ENCODE peak calls at places on chromosomes 12 and 14, in ten cellular contexts. One of them, this sample, is unnamed.

GRCh38 chr12:29561736-29562135 is 64.2 kb upstream of the OVCH1 start:
- DNase-seq in pancreas: no peak
- DNase-seq in activated CD8-positive, alpha-beta T cell treated with anti-CD3 and anti-CD28 coated beads for 36 hours: no peak
- DNase-seq in HFF-Myc: no peak
- DNase-seq in fibroblast of the aortic adventitia: no peak
- DNase-seq in AG09309: no peak
- DNase-seq in GM13976: no peak
- DNase-seq in CD8-positive, alpha-beta T cell: no peak
- DNase-seq in lung: no peak
- DNase-seq in omental fat pad: no peak
- DNase-seq in this sample: no peak

GRCh38 chr14:53871947-53872346 is 84.7 kb downstream of the BMP4 start:
- DNase-seq in lung: no peak
- DNase-seq in fibroblast of the aortic adventitia: no peak
- DNase-seq in CD8-positive, alpha-beta T cell: no peak
- DNase-seq in HFF-Myc: no peak
- DNase-seq in activated CD8-positive, alpha-beta T cell treated with anti-CD3 and anti-CD28 coated beads for 36 hours: no peak
- DNase-seq in pancreas: no peak
- DNase-seq in omental fat pad: no peak
- DNase-seq in GM13976: no peak
- DNase-seq in AG09309: no peak
- DNase-seq in this sample: no peak

GRCh38 chr12:50862316-50862715 is 19.6 kb downstream of the TMPRSS12 start:
- DNase-seq in fibroblast of the aortic adventitia: peak
- DNase-seq in pancreas: no peak
- DNase-seq in lung: no peak
- DNase-seq in CD8-positive, alpha-beta T cell: no peak
- DNase-seq in AG09309: peak
- DNase-seq in GM13976: no peak
- DNase-seq in omental fat pad: no peak
- DNase-seq in HFF-Myc: peak
- DNase-seq in activated CD8-positive, alpha-beta T cell treated with anti-CD3 and anti-CD28 coated beads for 36 hours: no peak
- DNase-seq in this sample: no peak

GRCh38 chr12:47206450-47206830 is 126.7 kb upstream of the AMIGO2 start:
- DNase-seq in CD8-positive, alpha-beta T cell: no peak
- DNase-seq in HFF-Myc: no peak
- DNase-seq in AG09309: no peak
- DNase-seq in activated CD8-positive, alpha-beta T cell treated with anti-CD3 and anti-CD28 coated beads for 36 hours: no peak
- DNase-seq in pancreas: no peak
- DNase-seq in fibroblast of the aortic adventitia: no peak
- DNase-seq in lung: no peak
- DNase-seq in omental fat pad: no peak
- DNase-seq in GM13976: no peak
- DNase-seq in this sample: no peak

GRCh38 chr12:56020437-56021189 is at the start of gene IKZF4:
- DNase-seq in HFF-Myc: no peak
- DNase-seq in CD8-positive, alpha-beta T cell: no peak
- DNase-seq in lung: no peak
- DNase-seq in omental fat pad: no peak
- DNase-seq in fibroblast of the aortic adventitia: peak
- DNase-seq in AG09309: no peak
- DNase-seq in activated CD8-positive, alpha-beta T cell treated with anti-CD3 and anti-CD28 coated beads for 36 hours: peak
- DNase-seq in pancreas: no peak
- DNase-seq in GM13976: no peak
- DNase-seq in this sample: peak

GRCh38 chr12:93229494-93230310 is 148.0 kb upstream of the NUDT4 start:
- DNase-seq in HFF-Myc: peak
- DNase-seq in activated CD8-positive, alpha-beta T cell treated with anti-CD3 and anti-CD28 coated beads for 36 hours: no peak
- DNase-seq in CD8-positive, alpha-beta T cell: no peak
- DNase-seq in lung: no peak
- DNase-seq in fibroblast of the aortic adventitia: peak
- DNase-seq in GM13976: no peak
- DNase-seq in omental fat pad: no peak
- DNase-seq in pancreas: no peak
- DNase-seq in AG09309: peak
- DNase-seq in this sample: no peak

GRCh38 chr12:121003650-121004049 is 12.6 kb downstream of the C12orf43 start:
- DNase-seq in HFF-Myc: no peak
- DNase-seq in GM13976: no peak
- DNase-seq in pancreas: no peak
- DNase-seq in lung: no peak
- DNase-seq in AG09309: no peak
- DNase-seq in omental fat pad: no peak
- DNase-seq in activated CD8-positive, alpha-beta T cell treated with anti-CD3 and anti-CD28 coated beads for 36 hours: no peak
- DNase-seq in CD8-positive, alpha-beta T cell: no peak
- DNase-seq in fibroblast of the aortic adventitia: no peak
- DNase-seq in this sample: no peak

GRCh38 chr12:29674463-29674862 is 109.3 kb downstream of the TMTC1 start:
- DNase-seq in omental fat pad: no peak
- DNase-seq in AG09309: no peak
- DNase-seq in lung: no peak
- DNase-seq in activated CD8-positive, alpha-beta T cell treated with anti-CD3 and anti-CD28 coated beads for 36 hours: no peak
- DNase-seq in CD8-positive, alpha-beta T cell: no peak
- DNase-seq in GM13976: no peak
- DNase-seq in fibroblast of the aortic adventitia: no peak
- DNase-seq in HFF-Myc: no peak
- DNase-seq in pancreas: no peak
- DNase-seq in this sample: no peak

GRCh38 chr12:6620137-6620884 is 13.1 kb upstream of the CHD4 start:
- DNase-seq in activated CD8-positive, alpha-beta T cell treated with anti-CD3 and anti-CD28 coated beads for 36 hours: peak
- DNase-seq in lung: no peak
- DNase-seq in HFF-Myc: no peak
- DNase-seq in pancreas: peak
- DNase-seq in CD8-positive, alpha-beta T cell: no peak
- DNase-seq in GM13976: no peak
- DNase-seq in omental fat pad: no peak
- DNase-seq in AG09309: no peak
- DNase-seq in fibroblast of the aortic adventitia: peak
- DNase-seq in this sample: peak

GRCh38 chr12:73514672-73515071 is 1023.0 kb upstream of the ATXN7L3B start:
- DNase-seq in GM13976: no peak
- DNase-seq in AG09309: no peak
- DNase-seq in HFF-Myc: no peak
- DNase-seq in fibroblast of the aortic adventitia: no peak
- DNase-seq in CD8-positive, alpha-beta T cell: no peak
- DNase-seq in omental fat pad: no peak
- DNase-seq in pancreas: no peak
- DNase-seq in activated CD8-positive, alpha-beta T cell treated with anti-CD3 and anti-CD28 coated beads for 36 hours: no peak
- DNase-seq in lung: no peak
- DNase-seq in this sample: no peak

GRCh38 chr12:96743606-96744005 is 163.5 kb upstream of the NEDD1 start:
- DNase-seq in HFF-Myc: no peak
- DNase-seq in pancreas: no peak
- DNase-seq in GM13976: no peak
- DNase-seq in AG09309: no peak
- DNase-seq in activated CD8-positive, alpha-beta T cell treated with anti-CD3 and anti-CD28 coated beads for 36 hours: no peak
- DNase-seq in fibroblast of the aortic adventitia: peak
- DNase-seq in CD8-positive, alpha-beta T cell: no peak
- DNase-seq in omental fat pad: no peak
- DNase-seq in lung: no peak
- DNase-seq in this sample: no peak

GRCh38 chr12:122183588-122183940 is 641 bp downstream of the LRRC43 start:
- DNase-seq in omental fat pad: no peak
- DNase-seq in pancreas: no peak
- DNase-seq in lung: no peak
- DNase-seq in GM13976: no peak
- DNase-seq in fibroblast of the aortic adventitia: no peak
- DNase-seq in AG09309: no peak
- DNase-seq in CD8-positive, alpha-beta T cell: no peak
- DNase-seq in activated CD8-positive, alpha-beta T cell treated with anti-CD3 and anti-CD28 coated beads for 36 hours: no peak
- DNase-seq in HFF-Myc: no peak
- DNase-seq in this sample: no peak

GRCh38 chr14:92747701-92748258 is 647 bp downstream of the LGMN start:
- DNase-seq in AG09309: no peak
- DNase-seq in pancreas: no peak
- DNase-seq in lung: no peak
- DNase-seq in HFF-Myc: no peak
- DNase-seq in activated CD8-positive, alpha-beta T cell treated with anti-CD3 and anti-CD28 coated beads for 36 hours: no peak
- DNase-seq in CD8-positive, alpha-beta T cell: no peak
- DNase-seq in omental fat pad: no peak
- DNase-seq in GM13976: no peak
- DNase-seq in fibroblast of the aortic adventitia: peak
- DNase-seq in this sample: no peak

DNA sequence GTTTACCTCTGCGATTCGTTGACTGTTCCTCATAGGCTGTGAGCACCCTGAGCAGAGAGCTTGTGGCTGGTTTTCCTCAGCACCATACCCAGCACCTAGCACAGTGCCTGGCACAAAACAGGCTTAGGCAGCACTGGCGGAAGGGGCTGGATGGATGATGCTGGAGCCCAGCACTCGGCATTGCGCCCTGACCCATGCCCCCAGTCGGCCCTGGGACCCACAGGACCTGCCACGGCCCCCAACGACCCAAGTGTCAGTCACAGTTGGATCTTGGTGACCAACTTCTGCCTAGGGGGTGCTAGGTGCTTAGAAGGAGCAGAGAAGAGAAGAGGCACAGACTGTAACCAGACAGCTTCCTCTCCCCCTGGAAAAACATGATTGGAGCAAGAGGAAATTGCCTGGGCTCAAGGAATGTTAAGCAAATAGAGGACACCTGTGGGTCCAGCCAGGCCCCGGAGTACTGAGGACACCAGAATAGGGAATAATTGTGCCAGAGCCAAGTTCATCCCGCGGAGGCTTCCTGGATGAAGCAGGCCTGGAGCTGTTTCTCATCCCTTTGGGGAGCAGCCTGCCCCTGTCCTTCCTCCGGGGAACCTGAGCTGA is 31.5 kb downstream of the DEGS2 start:
- DNase-seq in lung: no peak
- DNase-seq in pancreas: no peak
- DNase-seq in omental fat pad: no peak
- DNase-seq in activated CD8-positive, alpha-beta T cell treated with anti-CD3 and anti-CD28 coated beads for 36 hours: no peak
- DNase-seq in CD8-positive, alpha-beta T cell: no peak
- DNase-seq in GM13976: no peak
- DNase-seq in AG09309: no peak
- DNase-seq in HFF-Myc: no peak
- DNase-seq in fibroblast of the aortic adventitia: no peak
- DNase-seq in this sample: no peak
- TF ChIP-seq CTCF in lung: no peak
- TF ChIP-seq CTCF in pancreas: no peak
- TF ChIP-seq CTCF in omental fat pad: no peak
- TF ChIP-seq CTCF in activated CD8-positive, alpha-beta T cell treated with anti-CD3 and anti-CD28 coated beads for 36 hours: no peak
- TF ChIP-seq CTCF in CD8-positive, alpha-beta T cell: no peak
- TF ChIP-seq CTCF in GM13976: no peak
- TF ChIP-seq CTCF in AG09309: no peak
- TF ChIP-seq CTCF in HFF-Myc: no peak
- TF ChIP-seq CTCF in fibroblast of the aortic adventitia: no peak
- TF ChIP-seq CTCF in this sample: no peak

GRCh38 chr12:77720258-77720657 is 110.4 kb upstream of the NAV3 start:
- DNase-seq in activated CD8-positive, alpha-beta T cell treated with anti-CD3 and anti-CD28 coated beads for 36 hours: no peak
- DNase-seq in GM13976: no peak
- DNase-seq in fibroblast of the aortic adventitia: no peak
- DNase-seq in lung: no peak
- DNase-seq in pancreas: no peak
- DNase-seq in CD8-positive, alpha-beta T cell: no peak
- DNase-seq in HFF-Myc: no peak
- DNase-seq in AG09309: no peak
- DNase-seq in omental fat pad: no peak
- DNase-seq in this sample: no peak
- TF ChIP-seq CTCF in activated CD8-positive, alpha-beta T cell treated with anti-CD3 and anti-CD28 coated beads for 36 hours: no peak
- TF ChIP-seq CTCF in GM13976: no peak
- TF ChIP-seq CTCF in fibroblast of the aortic adventitia: no peak
- TF ChIP-seq CTCF in lung: no peak
- TF ChIP-seq CTCF in pancreas: no peak
- TF ChIP-seq CTCF in CD8-positive, alpha-beta T cell: no peak
- TF ChIP-seq CTCF in HFF-Myc: peak
- TF ChIP-seq CTCF in AG09309: peak
- TF ChIP-seq CTCF in omental fat pad: no peak
- TF ChIP-seq CTCF in this sample: peak

GRCh38 chr14:78170203-78170602 is at the start of gene NRXN3:
- DNase-seq in fibroblast of the aortic adventitia: no peak
- DNase-seq in omental fat pad: no peak
- DNase-seq in lung: no peak
- DNase-seq in pancreas: no peak
- DNase-seq in GM13976: no peak
- DNase-seq in CD8-positive, alpha-beta T cell: no peak
- DNase-seq in AG09309: no peak
- DNase-seq in activated CD8-positive, alpha-beta T cell treated with anti-CD3 and anti-CD28 coated beads for 36 hours: no peak
- DNase-seq in HFF-Myc: no peak
- DNase-seq in this sample: peak

GRCh38 chr14:78162202-78162601 is 8.0 kb upstream of the NRXN3 start:
- DNase-seq in pancreas: no peak
- DNase-seq in omental fat pad: no peak
- DNase-seq in HFF-Myc: no peak
- DNase-seq in AG09309: no peak
- DNase-seq in activated CD8-positive, alpha-beta T cell treated with anti-CD3 and anti-CD28 coated beads for 36 hours: no peak
- DNase-seq in GM13976: no peak
- DNase-seq in lung: no peak
- DNase-seq in CD8-positive, alpha-beta T cell: no peak
- DNase-seq in fibroblast of the aortic adventitia: no peak
- DNase-seq in this sample: no peak

GRCh38 chr14:78164226-78164853 is 5.8 kb upstream of the NRXN3 start:
- DNase-seq in CD8-positive, alpha-beta T cell: no peak
- DNase-seq in pancreas: no peak
- DNase-seq in activated CD8-positive, alpha-beta T cell treated with anti-CD3 and anti-CD28 coated beads for 36 hours: peak
- DNase-seq in GM13976: peak
- DNase-seq in HFF-Myc: no peak
- DNase-seq in AG09309: no peak
- DNase-seq in fibroblast of the aortic adventitia: no peak
- DNase-seq in omental fat pad: no peak
- DNase-seq in lung: peak
- DNase-seq in this sample: peak
- TF ChIP-seq CTCF in CD8-positive, alpha-beta T cell: no peak
- TF ChIP-seq CTCF in pancreas: no peak
- TF ChIP-seq CTCF in activated CD8-positive, alpha-beta T cell treated with anti-CD3 and anti-CD28 coated beads for 36 hours: no peak
- TF ChIP-seq CTCF in GM13976: peak
- TF ChIP-seq CTCF in HFF-Myc: peak
- TF ChIP-seq CTCF in AG09309: no peak
- TF ChIP-seq CTCF in fibroblast of the aortic adventitia: peak
- TF ChIP-seq CTCF in omental fat pad: no peak
- TF ChIP-seq CTCF in lung: no peak
- TF ChIP-seq CTCF in this sample: peak

DNA sequence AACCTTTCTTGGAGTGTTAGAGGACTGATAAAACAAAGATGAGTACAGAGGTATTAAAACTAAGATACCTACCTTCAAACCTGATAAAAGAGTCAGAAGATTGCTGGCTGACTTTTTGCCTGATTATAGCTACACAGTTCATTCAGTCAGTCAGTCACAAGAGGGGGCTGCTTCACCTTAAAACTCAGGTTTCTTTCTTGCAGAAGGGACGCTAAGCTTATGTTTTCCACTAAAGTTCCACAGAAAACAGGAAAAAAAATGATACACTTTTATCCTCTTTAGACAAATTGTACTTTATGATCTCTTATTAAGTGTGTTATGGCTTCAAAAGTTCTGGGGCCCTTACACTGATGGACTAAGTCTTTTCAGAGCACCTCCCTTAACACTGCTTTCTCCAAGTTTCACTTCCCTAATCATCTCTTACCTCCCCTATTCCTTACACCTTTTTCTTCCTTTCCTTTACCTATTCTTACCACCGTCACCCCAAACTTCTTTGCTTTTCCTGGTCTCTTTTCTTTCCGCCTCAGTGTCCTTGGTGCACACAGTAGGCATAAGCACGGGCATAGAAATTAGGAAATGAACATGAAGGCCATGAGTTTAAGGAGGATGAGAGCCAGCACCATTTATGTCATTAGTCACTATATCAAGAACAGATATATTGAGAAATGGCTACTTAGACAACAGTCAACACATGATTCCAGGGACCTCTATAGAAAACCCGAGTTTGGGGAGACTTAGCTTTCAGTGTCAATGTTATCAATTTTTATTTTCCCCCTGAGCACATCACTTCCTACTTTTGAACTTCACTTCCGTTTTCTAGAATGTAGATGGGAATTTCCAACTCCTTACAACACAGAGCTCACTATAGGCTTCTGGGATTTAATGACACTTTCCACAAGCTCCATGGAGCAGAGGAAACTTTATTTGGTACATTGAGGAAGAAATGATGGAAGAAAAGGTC is 448.9 kb upstream of the OR4E1 start:
- DNase-seq in GM13976: no peak
- DNase-seq in HFF-Myc: no peak
- DNase-seq in lung: no peak
- DNase-seq in AG09309: no peak
- DNase-seq in CD8-positive, alpha-beta T cell: no peak
- DNase-seq in pancreas: no peak
- DNase-seq in omental fat pad: no peak
- DNase-seq in fibroblast of the aortic adventitia: no peak
- DNase-seq in activated CD8-positive, alpha-beta T cell treated with anti-CD3 and anti-CD28 coated beads for 36 hours: peak
- DNase-seq in this sample: no peak
- TF ChIP-seq CTCF in GM13976: no peak
- TF ChIP-seq CTCF in HFF-Myc: no peak
- TF ChIP-seq CTCF in lung: no peak
- TF ChIP-seq CTCF in AG09309: no peak
- TF ChIP-seq CTCF in CD8-positive, alpha-beta T cell: peak
- TF ChIP-seq CTCF in pancreas: no peak
- TF ChIP-seq CTCF in omental fat pad: no peak
- TF ChIP-seq CTCF in fibroblast of the aortic adventitia: no peak
- TF ChIP-seq CTCF in activated CD8-positive, alpha-beta T cell treated with anti-CD3 and anti-CD28 coated beads for 36 hours: peak
- TF ChIP-seq CTCF in this sample: peak

This sample was measured in neural crest cell.